ENCODE peak calls at places on chromosome 1, in seven cellular contexts. D is PC-9, U is cardiac fibroblast, Z is uterus, W is natural killer cell, E is endothelial cell, V is AG04450. I is an unnamed sample.

GRCh38 chr1:53047737-53048344 is 14.2 kb upstream of the PODN start:
- DNase-seq in D (peak), U (peak), Z (no peak), W (no peak), E (no peak), V (peak), I (no peak)

GRCh38 chr1:23278717-23279116 is 61.4 kb upstream of the HTR1D start:
- DNase-seq in D (peak), U (no peak), Z (no peak), W (no peak), E (no peak), V (no peak), I (no peak)

GRCh38 chr1:79006564-79006963 is at the start of gene ADGRL4:
- DNase-seq in D (no peak), U (peak), Z (peak), W (no peak), E (peak), V (peak), I (no peak)

GRCh38 chr1:37877991-37878544 is 18.7 kb upstream of the MTF1 start:
- DNase-seq in D (no peak), U (no peak), Z (no peak), W (no peak), E (no peak), V (no peak), I (no peak)

GRCh38 chr1:195045072-195045471 is 1563.2 kb downstream of the KCNT2 start:
- DNase-seq in D (no peak), U (no peak), Z (no peak), W (no peak), E (no peak), V (no peak), I (no peak)

GRCh38 chr1:94258873-94259331 is 21.5 kb upstream of the ARHGAP29 start:
- DNase-seq in D (peak), U (peak), Z (peak), W (no peak), E (no peak), V (peak), I (no peak)

GRCh38 chr1:214107322-214108096 is 119.7 kb downstream of the PROX1 start:
- DNase-seq in D (no peak), U (peak), Z (no peak), W (no peak), E (no peak), V (no peak), I (peak)

GRCh38 chr1:171702598-171702997 is 39.3 kb downstream of the VAMP4 start:
- DNase-seq in D (no peak), U (no peak), Z (no peak), W (no peak), E (no peak), V (no peak), I (no peak)

GRCh38 chr1:192807221-192807967 is 1.4 kb upstream of the RGS2 start:
- DNase-seq in D (no peak), U (peak), Z (no peak), W (no peak), E (no peak), V (no peak), I (no peak)

GRCh38 chr1:209643295-209644020 is 8.8 kb downstream of the LAMB3 start:
- DNase-seq in D (no peak), U (peak), Z (peak), W (no peak), E (no peak), V (no peak), I (no peak)

GRCh38 chr1:39127513-39127912 is 77.0 kb upstream of the MACF1 start:
- DNase-seq in D (peak), U (peak), Z (no peak), W (no peak), E (no peak), V (no peak), I (no peak)

DNA sequence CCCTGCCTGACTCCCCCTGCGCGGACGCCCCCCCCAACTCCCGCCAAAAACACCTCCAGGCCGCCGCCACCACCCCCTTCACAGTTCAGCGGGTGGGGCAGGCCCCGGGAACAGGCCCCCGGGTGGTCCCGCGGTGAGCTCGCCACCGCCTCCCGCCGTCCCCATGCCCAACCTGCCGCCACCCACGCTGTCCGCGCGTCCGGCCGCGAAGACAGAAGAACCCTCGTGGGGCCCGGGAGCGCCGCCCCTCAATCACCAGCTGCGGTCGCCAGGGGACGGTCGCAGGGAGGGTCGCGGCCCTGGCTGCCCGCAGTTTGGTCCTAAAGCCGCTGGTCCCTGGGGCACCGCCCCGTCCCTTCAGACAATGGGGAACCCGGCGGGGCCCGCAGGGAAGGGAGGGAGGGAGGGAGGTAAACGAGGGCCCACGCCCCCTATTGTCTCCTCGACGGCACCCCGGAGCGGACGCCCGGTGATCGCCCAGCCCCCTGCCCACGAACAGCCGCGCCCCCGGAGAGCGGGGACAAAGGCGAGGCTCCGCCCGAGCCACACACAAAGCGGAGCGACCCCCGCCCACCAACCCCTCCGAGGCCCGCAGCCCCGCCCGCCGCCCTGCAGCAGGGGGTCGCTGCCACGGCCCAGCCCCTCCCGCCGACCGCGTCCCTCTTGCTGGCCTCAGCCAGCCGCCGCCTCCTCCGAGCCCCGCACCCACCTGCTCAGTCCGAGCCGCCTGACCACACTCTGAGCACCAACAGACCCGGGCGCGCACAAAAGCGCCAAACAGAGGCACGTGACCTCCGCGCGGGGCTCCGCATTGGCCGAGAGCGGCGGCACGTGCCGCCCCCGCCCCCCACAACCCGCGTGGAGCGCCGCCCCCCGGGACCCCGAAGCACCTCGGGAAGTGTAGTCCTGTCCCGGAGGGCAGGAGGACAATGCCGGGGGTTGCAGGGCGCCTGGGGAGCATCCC is at the start of gene STMN1:
- DNase-seq in D (no peak), U (peak), Z (peak), W (peak), E (peak), V (peak), I (peak)
- TF ChIP-seq CTCF in D (no peak), U (no peak), Z (no peak), W (no peak), E (no peak), V (no peak), I (peak)

GRCh38 chr1:221458430-221459156 is 283.3 kb downstream of the DUSP10 start:
- DNase-seq in D (no peak), U (peak), Z (no peak), W (no peak), E (no peak), V (no peak), I (no peak)
- TF ChIP-seq CTCF in D (no peak), U (no peak), Z (no peak), W (no peak), E (no peak), V (no peak), I (no peak)

GRCh38 chr1:68815632-68816031 is 318.8 kb upstream of the DEPDC1 start:
- DNase-seq in D (no peak), U (no peak), Z (no peak), W (no peak), E (no peak), V (no peak), I (no peak)

GRCh38 chr1:68814067-68814466 is 317.2 kb upstream of the DEPDC1 start:
- DNase-seq in D (no peak), U (no peak), Z (no peak), W (no peak), E (no peak), V (no peak), I (no peak)

GRCh38 chr1:68819190-68819829 is 322.4 kb upstream of the DEPDC1 start:
- DNase-seq in D (no peak), U (peak), Z (no peak), W (no peak), E (peak), V (no peak), I (no peak)
- TF ChIP-seq CTCF in D (peak), U (peak), Z (no peak), W (no peak), E (peak), V (peak), I (peak)

GRCh38 chr1:32893198-32894018 is 7.1 kb downstream of the HPCA start:
- DNase-seq in D (no peak), U (peak), Z (peak), W (no peak), E (no peak), V (no peak), I (no peak)

GRCh38 chr1:32891241-32891570 is 4.9 kb downstream of the HPCA start:
- DNase-seq in D (no peak), U (no peak), Z (no peak), W (no peak), E (no peak), V (no peak), I (no peak)

GRCh38 chr1:32891630-32892029 is 5.3 kb downstream of the HPCA start:
- DNase-seq in D (no peak), U (no peak), Z (no peak), W (no peak), E (no peak), V (no peak), I (no peak)

GRCh38 chr1:32894019-32894600 is 7.1 kb downstream of the TMEM54 start:
- DNase-seq in D (no peak), U (no peak), Z (no peak), W (no peak), E (no peak), V (no peak), I (peak)

DNA sequence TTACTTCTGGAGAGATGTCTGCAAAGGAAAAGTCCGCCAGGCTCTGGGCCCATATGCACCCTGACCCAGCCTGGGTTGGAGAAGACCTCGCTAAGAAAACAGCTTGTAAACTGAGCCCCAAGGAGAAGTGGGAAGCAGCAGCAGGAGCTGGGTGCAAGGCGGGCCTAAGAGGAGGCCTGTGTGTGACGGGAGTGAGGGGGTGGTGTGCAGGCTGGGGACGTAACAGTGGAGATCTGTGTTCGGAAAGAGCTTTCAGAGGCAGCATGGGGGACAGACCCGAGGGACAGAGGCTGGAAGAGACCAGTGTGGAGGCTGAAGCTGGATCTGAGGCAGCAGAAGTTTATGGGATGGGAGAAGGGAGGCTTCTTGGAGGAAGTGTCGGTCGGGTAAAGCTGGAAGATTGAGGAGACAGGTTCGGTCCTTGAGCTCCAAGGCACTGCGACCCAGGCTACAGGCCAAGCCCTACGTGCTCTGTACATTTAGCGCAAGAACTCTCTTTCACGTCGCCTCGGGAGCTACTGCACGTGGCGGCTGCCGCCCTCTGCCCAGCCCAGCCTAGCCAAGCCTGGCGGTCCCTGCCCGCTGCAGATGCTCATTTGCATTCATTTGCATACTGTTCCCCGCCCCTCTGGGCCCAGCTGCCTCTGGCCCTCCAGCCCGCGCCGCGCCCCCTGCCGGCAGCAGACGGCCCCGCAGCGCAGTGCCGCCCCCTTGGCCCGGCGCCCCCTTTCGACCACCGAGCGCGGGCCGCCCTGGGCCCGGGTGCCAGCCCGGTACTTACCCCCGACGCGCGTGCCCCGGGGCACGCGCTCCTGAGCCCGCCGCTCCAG is 6.3 kb downstream of the HPCA start:
- DNase-seq in D (no peak), U (no peak), Z (no peak), W (peak), E (peak), V (no peak), I (no peak)
- TF ChIP-seq CTCF in D (no peak), U (peak), Z (no peak), W (peak), E (peak), V (peak), I (peak)

GRCh38 chr1:8165595-8166360 is 139.7 kb upstream of the ERRFI1 start:
- DNase-seq in D (no peak), U (no peak), Z (no peak), W (no peak), E (no peak), V (no peak), I (peak)
- TF ChIP-seq CTCF in D (peak), U (peak), Z (no peak), W (no peak), E (no peak), V (peak), I (peak)

GRCh38 chr1:228241259-228241658 is 33.4 kb downstream of the OBSCN start:
- DNase-seq in D (no peak), U (no peak), Z (no peak), W (no peak), E (no peak), V (no peak), I (no peak)

GRCh38 chr1:228236744-228237143 is 28.9 kb downstream of the OBSCN start:
- DNase-seq in D (no peak), U (peak), Z (no peak), W (no peak), E (peak), V (no peak), I (no peak)

GRCh38 chr1:228238007-228238406 is 30.2 kb downstream of the OBSCN start:
- DNase-seq in D (no peak), U (no peak), Z (no peak), W (no peak), E (no peak), V (no peak), I (no peak)

GRCh38 chr1:228240411-228241240 is 32.8 kb downstream of the OBSCN start:
- DNase-seq in D (peak), U (no peak), Z (no peak), W (no peak), E (no peak), V (no peak), I (no peak)

GRCh38 chr1:228238461-228238860 is 30.6 kb downstream of the OBSCN start:
- DNase-seq in D (no peak), U (no peak), Z (no peak), W (no peak), E (no peak), V (no peak), I (no peak)
- TF ChIP-seq CTCF in D (no peak), U (no peak), Z (no peak), W (no peak), E (no peak), V (no peak), I (no peak)

DNA sequence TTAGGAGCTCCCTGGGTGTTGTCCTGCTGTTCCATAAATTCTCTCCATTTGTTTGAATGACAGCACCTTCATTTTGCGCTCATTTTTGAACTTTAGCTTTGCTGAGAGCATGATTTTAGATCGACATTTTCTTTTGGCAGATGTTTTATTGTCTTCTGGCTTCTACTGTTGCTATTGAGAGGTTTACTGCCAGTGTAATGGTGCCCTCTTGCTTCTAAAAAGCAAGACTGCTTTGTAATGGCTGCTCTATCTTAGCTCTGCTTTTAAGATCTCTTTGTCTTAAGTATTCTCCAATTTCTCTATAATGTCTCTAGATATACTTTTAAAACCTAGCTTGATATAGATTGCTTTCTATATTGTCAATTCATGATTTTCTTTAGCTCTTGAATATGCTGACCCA is 27.8 kb downstream of the THEM4 start:
- DNase-seq in D (no peak), U (no peak), Z (no peak), W (no peak), E (no peak), V (no peak), I (no peak)
- TF ChIP-seq CTCF in D (no peak), U (no peak), Z (no peak), W (no peak), E (no peak), V (peak), I (peak)

GRCh38 chr1:13725714-13726175 is 25.8 kb downstream of the PRDM2 start:
- DNase-seq in D (no peak), U (peak), Z (no peak), W (no peak), E (peak), V (no peak), I (no peak)
- TF ChIP-seq CTCF in D (peak), U (peak), Z (no peak), W (peak), E (no peak), V (peak), I (peak)